ENCODE peak calls at places on chromosomes 11 and 22, in four cellular contexts. A, E, T and I are unnamed samples.

GRCh38 chr11:14539867-14540475 is 19.8 kb upstream of the PSMA1 start:
- DNase-seq in A (peak), E (no peak), T (no peak), I (no peak)

GRCh38 chr22:33299245-33299956 is 241.2 kb upstream of the SYN3 start:
- DNase-seq in A (no peak), E (no peak), T (no peak), I (no peak)

GRCh38 chr11:120858740-120859139 is 165.2 kb upstream of the TBCEL start:
- DNase-seq in A (peak), E (no peak), T (peak), I (peak)

GRCh38 chr22:37607912-37608476 is 640 bp upstream of the GGA1 start:
- DNase-seq in A (peak), E (no peak), T (no peak), I (no peak)

GRCh38 chr11:61897387-61898246 is 6.3 kb upstream of the FADS3 start:
- DNase-seq in A (peak), E (peak), T (peak), I (peak)

GRCh38 chr11:86174101-86175046 is 70.2 kb upstream of the EED start:
- DNase-seq in A (no peak), E (no peak), T (peak), I (peak)

GRCh38 chr11:14423633-14424032 is 64.7 kb upstream of the RRAS2 start:
- DNase-seq in A (no peak), E (no peak), T (peak), I (peak)

GRCh38 chr11:1521382-1522080 is 35.0 kb upstream of the MOB2 start:
- DNase-seq in A (no peak), E (no peak), T (no peak), I (no peak)

GRCh38 chr11:22733433-22733832 is 67.0 kb downstream of the GAS2 start:
- DNase-seq in A (no peak), E (no peak), T (no peak), I (no peak)

GRCh38 chr11:64009234-64009633 is 23.0 kb downstream of the OTUB1 start:
- DNase-seq in A (no peak), E (no peak), T (no peak), I (no peak)

GRCh38 chr11:72787262-72788104 is 6.4 kb downstream of the STARD10 start:
- DNase-seq in A (peak), E (no peak), T (no peak), I (no peak)

GRCh38 chr22:32991353-32992115 is 66.6 kb downstream of the SYN3 start:
- DNase-seq in A (no peak), E (no peak), T (no peak), I (peak)

GRCh38 chr11:9260182-9261146 is 4.7 kb downstream of the DENND5A start:
- DNase-seq in A (peak), E (no peak), T (no peak), I (peak)

GRCh38 chr11:117743121-117743815 is 53.7 kb downstream of the DSCAML1 start:
- DNase-seq in A (no peak), E (no peak), T (no peak), I (no peak)

GRCh38 chr11:17590463-17590862 is 43.4 kb downstream of the OTOG start:
- DNase-seq in A (no peak), E (no peak), T (no peak), I (no peak)

GRCh38 chr22:35334010-35334409 is 34.3 kb downstream of the TOM1 start:
- DNase-seq in A (no peak), E (no peak), T (no peak), I (no peak)

GRCh38 chr11:3203221-3204043 is 15.2 kb downstream of the MRGPRG start:
- DNase-seq in A (peak), E (peak), T (no peak), I (peak)

GRCh38 chr22:49995059-49995412 is 17.5 kb downstream of the IL17REL start:
- DNase-seq in A (no peak), E (no peak), T (no peak), I (no peak)

GRCh38 chr11:76918941-76919386 is 58.2 kb downstream of the ACER3 start:
- DNase-seq in A (peak), E (peak), T (peak), I (peak)

GRCh38 chr11:3971756-3972404 is 116.4 kb downstream of the STIM1 start:
- DNase-seq in A (no peak), E (no peak), T (peak), I (peak)

GRCh38 chr11:100515087-100515486 is 172.0 kb upstream of the ARHGAP42 start:
- DNase-seq in A (peak), E (no peak), T (peak), I (peak)

GRCh38 chr22:41240377-41241132 is at the start of gene CHADL:
- DNase-seq in A (peak), E (no peak), T (no peak), I (no peak)

GRCh38 chr11:27754035-27755017 is 54.1 kb upstream of the BDNF start:
- DNase-seq in A (no peak), E (no peak), T (peak), I (peak)

GRCh38 chr22:32926600-32926999 is 125.1 kb downstream of the TIMP3 start:
- DNase-seq in A (peak), E (no peak), T (peak), I (peak)

GRCh38 chr11:86799680-86800075 is 664 bp upstream of the PRSS23 start:
- DNase-seq in A (peak), E (no peak), T (no peak), I (no peak)

GRCh38 chr11:31813242-31813960 is 2.3 kb upstream of the PAX6 start:
- DNase-seq in A (peak), E (no peak), T (no peak), I (no peak)

GRCh38 chr22:42964994-42965699 is 49.8 kb downstream of the PACSIN2 start:
- DNase-seq in A (no peak), E (no peak), T (peak), I (no peak)

GRCh38 chr11:117734596-117734995 is 62.4 kb downstream of the DSCAML1 start:
- DNase-seq in A (peak), E (no peak), T (no peak), I (no peak)

GRCh38 chr11:119115484-119116234 is 5.7 kb upstream of the HINFP start:
- DNase-seq in A (peak), E (no peak), T (no peak), I (no peak)

DNA sequence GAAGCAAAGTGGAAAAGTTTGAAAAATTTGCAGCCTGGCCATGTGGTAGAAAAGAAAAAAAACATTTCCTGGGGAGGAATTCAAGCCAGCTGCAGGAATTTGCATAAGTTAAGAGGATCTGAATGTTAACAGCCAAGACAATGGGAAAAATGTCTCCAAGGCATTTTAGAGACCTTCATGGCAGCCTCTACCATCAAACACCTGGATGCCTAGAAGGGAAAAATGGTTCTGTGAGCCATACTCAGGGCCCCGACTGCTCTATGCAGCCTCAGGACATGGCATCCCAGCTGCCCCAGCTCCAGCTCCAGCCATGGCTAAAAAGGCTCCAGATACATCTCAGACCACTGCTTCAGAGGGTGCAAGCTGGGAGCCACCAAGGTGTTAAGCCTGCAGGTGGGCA is 149.1 kb upstream of the SOX6 start:
- DNase-seq in A (peak), E (no peak), T (no peak), I (no peak)
- H3K27ac ChIP-seq in A (no peak), E (no peak), T (no peak), I (no peak)

GRCh38 chr22:45968003-45968650 is 8.8 kb downstream of the WNT7B start:
- DNase-seq in A (no peak), E (no peak), T (peak), I (no peak)
- H3K27ac ChIP-seq in A (no peak), E (no peak), T (no peak), I (no peak)

DNA sequence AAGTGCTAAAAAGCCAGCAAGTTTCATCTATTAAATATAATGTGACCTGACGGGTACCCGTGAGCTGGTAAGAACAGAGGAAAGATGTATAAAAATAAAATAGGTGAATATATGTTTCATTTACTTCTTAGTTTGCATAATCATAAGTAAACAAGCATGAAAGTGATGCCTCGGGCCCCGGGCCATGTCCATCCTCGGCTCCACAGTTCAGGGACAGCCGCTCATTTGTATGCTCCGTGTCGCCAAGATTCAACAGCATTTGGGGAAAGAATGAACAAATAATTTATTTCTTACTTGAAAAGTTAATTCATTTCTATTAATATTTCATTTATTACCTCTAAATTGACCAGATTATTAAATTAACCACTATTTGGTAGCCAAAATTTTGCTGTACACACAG is 251.8 kb downstream of the NTM start:
- DNase-seq in A (no peak), E (no peak), T (no peak), I (no peak)
- H3K27ac ChIP-seq in A (no peak), E (no peak), T (no peak), I (no peak)

GRCh38 chr11:82930734-82931133 is 29.2 kb downstream of the DDIAS start:
- DNase-seq in A (no peak), E (no peak), T (no peak), I (no peak)

GRCh38 chr11:82929121-82929520 is 27.6 kb downstream of the DDIAS start:
- DNase-seq in A (no peak), E (no peak), T (no peak), I (no peak)

GRCh38 chr11:82932564-82932963 is 31.0 kb downstream of the DDIAS start:
- DNase-seq in A (no peak), E (no peak), T (no peak), I (no peak)

GRCh38 chr11:82927264-82927880 is 25.8 kb downstream of the DDIAS start:
- DNase-seq in A (peak), E (peak), T (peak), I (peak)

DNA sequence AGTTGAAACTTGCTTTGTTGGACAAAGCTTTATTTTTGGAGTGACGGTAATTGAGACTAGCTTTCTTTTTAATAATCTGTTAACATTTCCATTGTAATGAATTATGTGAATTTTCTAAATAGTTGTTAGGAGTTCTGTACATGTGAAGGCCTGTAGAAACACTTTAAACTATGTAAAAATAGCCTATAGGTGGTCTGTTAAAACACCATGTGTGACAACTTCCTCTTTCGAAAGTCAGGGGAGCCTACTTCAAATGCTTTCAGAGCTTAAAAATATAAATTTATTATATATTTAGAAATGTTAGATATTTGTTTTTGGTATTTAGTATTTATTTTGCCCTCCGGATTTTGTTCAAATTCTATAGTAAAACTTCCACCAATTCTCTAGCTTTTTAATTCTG is 28.7 kb downstream of the DDIAS start:
- DNase-seq in A (no peak), E (no peak), T (no peak), I (no peak)
- H3K27ac ChIP-seq in A (no peak), E (no peak), T (no peak), I (no peak)

DNA sequence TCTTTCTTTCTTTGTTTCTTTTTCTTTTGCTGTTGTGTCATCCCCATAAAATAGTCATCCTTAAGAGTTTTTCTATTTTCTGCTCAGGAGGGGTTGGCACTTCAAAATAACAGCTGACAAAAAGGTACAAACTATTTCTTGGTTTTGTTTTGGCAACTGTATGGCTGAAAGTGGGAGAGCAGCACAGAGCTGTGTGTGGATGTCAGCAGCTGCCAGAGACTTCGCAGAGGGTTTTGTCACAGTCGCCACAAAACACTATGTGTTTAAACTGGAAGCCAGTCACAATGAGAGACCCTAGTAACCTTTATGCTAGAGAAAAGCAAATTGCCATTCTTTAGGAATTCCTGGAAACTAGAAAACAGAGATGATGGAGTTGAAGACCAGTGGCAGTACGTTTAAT is 189.6 kb upstream of the CCDC90B start:
- DNase-seq in A (no peak), E (no peak), T (no peak), I (no peak)
- H3K27ac ChIP-seq in A (no peak), E (no peak), T (no peak), I (no peak)

GRCh38 chr11:83115551-83115950 is 41.4 kb upstream of the PCF11 start:
- DNase-seq in A (peak), E (no peak), T (no peak), I (no peak)

GRCh38 chr11:83119216-83119615 is 37.7 kb upstream of the PCF11 start:
- DNase-seq in A (no peak), E (no peak), T (peak), I (no peak)

GRCh38 chr11:83112886-83113285 is 41.2 kb upstream of the RAB30 start:
- DNase-seq in A (no peak), E (no peak), T (no peak), I (no peak)

GRCh38 chr11:83118814-83119213 is 38.1 kb upstream of the PCF11 start:
- DNase-seq in A (no peak), E (no peak), T (peak), I (no peak)

DNA sequence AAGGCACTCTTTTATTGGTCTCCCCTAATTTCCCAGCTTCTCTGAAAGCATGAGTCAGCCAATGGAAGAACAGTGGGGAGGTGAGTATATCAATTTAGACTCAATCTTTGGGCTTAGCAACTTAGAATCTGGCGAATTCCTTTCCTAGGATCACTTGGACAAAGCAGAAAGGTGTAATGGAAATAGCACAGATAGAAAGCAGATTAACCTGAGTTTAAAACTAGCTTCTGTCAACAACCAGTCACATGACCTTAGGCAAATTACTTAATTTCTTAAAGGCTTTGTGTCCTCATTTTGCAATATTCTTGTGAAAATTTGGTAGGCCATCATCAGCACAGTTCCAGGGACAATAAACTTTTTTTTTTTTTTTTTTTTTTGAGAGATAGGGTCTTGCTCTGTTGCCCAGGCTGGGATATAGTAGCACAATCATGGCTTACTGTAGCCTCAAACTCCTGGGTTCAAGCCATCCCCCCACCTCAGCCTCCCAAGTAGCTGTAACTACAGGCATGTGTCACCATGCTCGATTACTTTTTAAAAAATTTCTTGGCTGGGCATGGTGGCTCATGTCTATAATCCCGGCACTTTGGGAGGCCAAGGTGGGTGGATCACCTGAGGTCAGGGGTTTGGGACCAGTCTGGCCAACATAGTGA is 40.8 kb upstream of the PCF11 start:
- DNase-seq in A (no peak), E (no peak), T (no peak), I (no peak)
- H3K27ac ChIP-seq in A (no peak), E (no peak), T (no peak), I (no peak)

GRCh38 chr22:40037320-40037719 is 42.6 kb downstream of the FAM83F start:
- DNase-seq in A (no peak), E (no peak), T (no peak), I (no peak)
- H3K27ac ChIP-seq in A (no peak), E (no peak), T (no peak), I (no peak)

GRCh38 chr22:17214416-17215043 is 4.7 kb downstream of the ADA2 start:
- DNase-seq in A (no peak), E (no peak), T (no peak), I (no peak)

GRCh38 chr22:17217179-17217578 is 2.1 kb downstream of the ADA2 start:
- DNase-seq in A (peak), E (no peak), T (no peak), I (no peak)

GRCh38 chr22:17222503-17222902 is 3.3 kb upstream of the ADA2 start:
- DNase-seq in A (no peak), E (no peak), T (no peak), I (no peak)

GRCh38 chr22:17213976-17214375 is 5.3 kb downstream of the ADA2 start:
- DNase-seq in A (peak), E (no peak), T (peak), I (peak)

GRCh38 chr22:17218341-17218740 is 894 bp downstream of the ADA2 start:
- DNase-seq in A (no peak), E (no peak), T (no peak), I (no peak)
- H3K27ac ChIP-seq in A (peak), E (no peak), T (no peak), I (no peak)